ENCODE peak calls at places on chromosomes 13 and 19, in five cellular contexts. H, J, Q, O and G are unnamed samples.

GRCh38 chr19:47573076-47574026 is at the start of gene ZNF541:
- DNase-seq in O (no peak), J (peak), Q (peak), H (peak), G (no peak)

GRCh38 chr19:30310806-30311121 is 61.4 kb upstream of the ZNF536 start:
- DNase-seq in J (no peak), H (no peak), O (no peak), Q (no peak), G (no peak)

GRCh38 chr19:1473056-1473400 is 6.0 kb downstream of the C19orf25 start:
- DNase-seq in O (no peak), Q (no peak), H (no peak), J (no peak), G (no peak)

GRCh38 chr19:8240274-8241229 is 31.4 kb downstream of the CERS4 start:
- DNase-seq in O (peak), J (peak), Q (peak), H (peak), G (peak)

GRCh38 chr13:92362717-92363116 is 863.9 kb upstream of the GPC6 start:
- DNase-seq in J (no peak), Q (no peak), O (no peak), H (no peak), G (no peak)

GRCh38 chr19:8512115-8512967 is 1.6 kb downstream of the ZNF414 start:
- DNase-seq in Q (no peak), H (no peak), O (no peak), J (no peak), G (no peak)

GRCh38 chr13:85798999-85799646 is at the start of gene SLITRK6:
- DNase-seq in O (peak), Q (no peak), H (peak), J (no peak), G (no peak)

GRCh38 chr13:70253411-70253810 is 145.2 kb upstream of the KLHL1 start:
- DNase-seq in H (peak), Q (no peak), O (no peak), J (no peak), G (no peak)

GRCh38 chr13:42110410-42111155 is 62.1 kb downstream of the DGKH start:
- DNase-seq in O (peak), Q (no peak), J (peak), H (peak), G (no peak)

GRCh38 chr13:99085846-99086148 is 107.9 kb upstream of the DOCK9 start:
- DNase-seq in O (no peak), Q (no peak), J (no peak), H (no peak), G (no peak)

GRCh38 chr13:103799028-103799427 is 732.8 kb upstream of the SLC10A2 start:
- DNase-seq in O (no peak), J (no peak), H (peak), Q (no peak), G (no peak)